ENCODE peak calls at places on chromosomes 3 and 15, in eight cellular contexts. I is HepG2, T is HCT116, K is psoas muscle, S is endodermal cell, M is heart right ventricle, C is IMR-90, G is colonic mucosa. A is an unnamed sample.
A peak's percentile ranks its signal among the peaks of the same experiment; 100 is the strongest.

GRCh38 chr3:167872941-167873340 is 137.4 kb downstream of the SERPINI1 start:
- DNase-seq in I (no peak), T (no peak), K (no peak), S (no peak), M (no peak), C (no peak), G (no peak), A (no peak)

GRCh38 chr3:50124363-50125226 is 30.5 kb upstream of the SEMA3F start:
- DNase-seq in I (no peak), T (no peak), K (peak; percentile 45), S (peak; percentile 66), M (no peak), C (no peak), G (no peak), A (peak; percentile 61)

GRCh38 chr15:66702770-66703539 is 919 bp downstream of the SMAD6 start:
- DNase-seq in I (no peak), T (no peak), K (no peak), S (peak; percentile 68), M (no peak), C (no peak), G (no peak), A (no peak)

GRCh38 chr15:47477253-47477652 is 240.1 kb upstream of the SEMA6D start:
- DNase-seq in I (no peak), T (no peak), K (no peak), S (no peak), M (no peak), C (no peak), G (no peak), A (no peak)

GRCh38 chr15:77410701-77411613 is 8.9 kb downstream of the PEAK1 start:
- DNase-seq in I (no peak), T (no peak), K (no peak), S (no peak), M (no peak), C (no peak), G (no peak), A (no peak)

GRCh38 chr3:97495896-97496295 is 268.7 kb upstream of the ARL6 start:
- DNase-seq in I (no peak), T (no peak), K (no peak), S (no peak), M (no peak), C (no peak), G (no peak), A (no peak)

GRCh38 chr3:191973820-191974219 is 512.9 kb downstream of the PYDC2 start:
- DNase-seq in I (no peak), T (no peak), K (no peak), S (no peak), M (no peak), C (no peak), G (no peak), A (no peak)

GRCh38 chr15:85646538-85647091 is 148.1 kb downstream of the KLHL25 start:
- DNase-seq in I (no peak), T (no peak), K (no peak), S (no peak), M (no peak), C (peak; percentile 93), G (no peak), A (no peak)

GRCh38 chr3:158352551-158352950 is 218.4 kb upstream of the MLF1 start:
- DNase-seq in I (no peak), T (no peak), K (no peak), S (no peak), M (no peak), C (no peak), G (no peak), A (no peak)

GRCh38 chr3:185824467-185825378 is at the start of gene IGF2BP2:
- DNase-seq in I (peak; percentile 74), T (no peak), K (peak; percentile 72), S (peak; percentile 92), M (peak; percentile 49), C (peak; percentile 80), G (peak; percentile 85), A (peak; percentile 85)
- TF ChIP-seq CTCF in I (peak; percentile 31), T (no peak), K (no peak), S (peak; percentile 32), M (peak; percentile 20), C (peak; percentile 27), G (no peak), A (no peak)

DNA sequence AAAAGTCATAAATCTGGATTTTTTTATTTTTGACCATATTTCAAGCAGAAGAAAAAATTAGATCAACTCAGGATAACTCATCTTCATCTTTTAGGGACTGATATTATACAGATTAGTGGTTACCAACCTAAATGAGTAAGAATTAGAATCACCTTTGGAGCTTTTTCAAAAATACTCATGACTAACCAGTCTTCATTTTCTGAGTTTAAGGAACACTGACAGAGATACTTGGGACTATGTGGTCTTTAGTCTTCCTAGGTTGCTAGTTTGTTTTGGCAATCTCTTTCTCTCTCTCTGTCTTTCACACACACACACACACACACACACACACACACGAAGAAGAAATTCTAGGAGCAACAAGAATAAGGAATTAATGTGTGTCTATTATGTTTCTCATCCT is 50.1 kb downstream of the TMOD3 start:
- DNase-seq in I (no peak), T (no peak), K (no peak), S (no peak), M (no peak), C (peak; percentile 61), G (no peak), A (no peak)
- H3K4me3 ChIP-seq in I (no peak overlapping the region), T (no peak overlapping the region), K (no peak overlapping the region), S (no peak overlapping the region), M (no peak overlapping the region), C (no peak overlapping the region), G (no peak overlapping the region), A (no peak overlapping the region)

DNA sequence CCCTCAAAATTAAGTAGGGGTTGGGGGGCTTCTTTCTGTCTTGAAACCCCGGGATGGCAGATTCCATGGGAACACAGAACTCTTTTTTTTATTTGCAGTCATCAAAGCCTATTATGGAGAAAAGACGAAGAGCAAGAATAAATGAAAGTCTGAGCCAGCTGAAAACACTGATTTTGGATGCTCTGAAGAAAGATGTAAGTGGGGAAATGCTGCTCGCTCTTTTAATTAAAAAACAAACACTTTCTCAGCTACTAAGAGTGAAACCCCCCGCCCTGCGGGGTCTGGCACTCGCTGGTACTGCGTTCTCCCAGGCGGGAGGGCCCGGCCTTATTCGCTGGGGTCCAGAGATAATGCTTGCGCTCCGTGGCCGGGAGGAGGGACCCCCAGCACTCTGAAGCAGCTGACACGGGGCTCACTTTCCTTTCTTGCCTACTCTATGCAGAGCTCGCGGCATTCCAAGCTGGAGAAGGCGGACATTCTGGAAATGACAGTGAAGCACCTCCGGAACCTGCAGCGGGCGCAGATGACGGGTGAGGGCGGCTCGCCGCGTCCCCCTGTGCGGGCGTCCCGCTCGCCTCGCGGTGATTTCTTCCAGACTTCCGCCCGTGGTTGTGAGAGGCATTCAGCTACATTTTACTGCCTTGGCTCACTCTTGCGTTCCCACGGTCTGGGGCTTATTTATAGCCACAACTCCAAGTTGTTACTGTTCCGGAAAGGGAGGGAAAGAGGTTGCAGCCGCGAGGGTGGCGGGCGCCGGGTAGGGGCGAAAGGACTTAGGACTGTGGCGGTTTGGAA is 768 bp downstream of the HES1 start:
- DNase-seq in I (peak; percentile 14), T (no peak), K (peak; percentile 82), S (peak; percentile 72), M (no peak), C (peak; percentile 81), G (peak; percentile 72), A (peak; percentile 8)
- H3K27me3 ChIP-seq in I (no peaks in the 10 kb centered on the region), T (peaks cover 3% of the 10 kb centered on the region), K (no peaks in the 10 kb centered on the region), S (peaks cover 8% of the 10 kb centered on the region), M (peaks cover under 1% of the 10 kb centered on the region), C (peaks cover 4% of the 10 kb centered on the region), G (no peaks in the 10 kb centered on the region), A (peaks cover 7% of the 10 kb centered on the region)

GRCh38 chr3:16444344-16444743 is 69.2 kb downstream of the RFTN1 start:
- DNase-seq in I (no peak), T (no peak), K (no peak), S (no peak), M (no peak), C (no peak), G (no peak), A (no peak)

GRCh38 chr3:16447156-16447555 is 66.3 kb downstream of the RFTN1 start:
- DNase-seq in I (no peak), T (no peak), K (no peak), S (no peak), M (no peak), C (no peak), G (no peak), A (no peak)

GRCh38 chr3:16449369-16449768 is 64.1 kb downstream of the RFTN1 start:
- DNase-seq in I (no peak), T (no peak), K (no peak), S (no peak), M (no peak), C (no peak), G (no peak), A (no peak)

GRCh38 chr3:16452265-16452664 is 61.2 kb downstream of the RFTN1 start:
- DNase-seq in I (no peak), T (no peak), K (no peak), S (no peak), M (no peak), C (peak; percentile 80), G (no peak), A (no peak)

GRCh38 chr3:16448691-16449090 is 64.8 kb downstream of the RFTN1 start:
- DNase-seq in I (no peak), T (peak; percentile 54), K (peak; percentile 88), S (peak; percentile 82), M (peak; percentile 67), C (peak; percentile 98), G (peak; percentile 33), A (no peak)
- TF ChIP-seq CTCF in I (no peak), T (no peak), K (no peak), S (no peak), M (no peak), C (no peak), G (no peak), A (no peak)

GRCh38 chr3:133527306-133527705 is 46.2 kb upstream of the CDV3 start:
- DNase-seq in I (no peak), T (no peak), K (no peak), S (no peak), M (no peak), C (no peak), G (peak; percentile 54), A (no peak)
- H3K4me3 ChIP-seq in I (no peak overlapping the region), T (no peak overlapping the region), K (no peak overlapping the region), S (no peak overlapping the region), M (no peak overlapping the region), C (no peak overlapping the region), G (no peak overlapping the region), A (no peak overlapping the region)

GRCh38 chr15:60573936-60574335 is 95.0 kb upstream of the ICE2 start:
- DNase-seq in I (no peak), T (no peak), K (no peak), S (no peak), M (no peak), C (no peak), G (no peak), A (no peak)
- H3K27me3 ChIP-seq in I (no peaks in the 10 kb centered on the region), T (peaks cover 75% of the 10 kb centered on the region), K (no peaks in the 10 kb centered on the region), S (no peaks in the 10 kb centered on the region), M (no peaks in the 10 kb centered on the region), C (no peaks in the 10 kb centered on the region), G (no peaks in the 10 kb centered on the region), A (no peaks in the 10 kb centered on the region)

DNA sequence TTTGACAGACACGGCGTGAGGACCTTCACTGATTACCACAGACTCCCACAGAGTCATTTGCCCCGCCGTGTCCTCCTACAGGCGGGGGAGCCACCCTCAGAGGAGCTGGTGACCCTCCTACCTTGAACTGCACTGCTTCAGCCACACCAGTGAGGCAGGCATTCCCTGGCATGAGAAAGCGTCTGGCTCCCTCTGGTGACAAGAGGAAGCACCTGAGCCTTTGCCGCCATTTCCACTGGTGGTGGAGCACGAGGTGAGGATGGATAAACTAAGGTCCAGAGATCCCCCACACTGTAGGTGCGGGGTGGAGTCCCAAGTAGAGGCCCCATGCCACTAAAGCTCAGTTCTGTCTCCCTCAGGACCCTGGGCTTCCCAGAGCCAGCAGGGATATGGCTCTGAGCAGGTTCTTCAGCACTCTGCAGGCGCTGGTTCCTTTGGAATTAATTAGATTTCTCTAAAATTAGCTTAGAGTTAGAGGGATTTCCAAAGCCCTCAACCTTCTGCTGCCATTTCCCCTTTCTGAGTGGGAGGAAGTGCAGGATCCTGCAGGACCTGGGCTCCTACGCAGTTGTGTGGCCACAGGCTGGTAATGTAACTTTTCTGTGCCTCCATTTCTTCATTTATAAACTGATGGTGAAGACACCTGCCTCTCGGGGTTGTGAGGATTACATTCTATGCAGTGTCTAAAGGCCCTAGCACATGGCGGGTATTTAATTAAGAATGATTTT is 224.0 kb downstream of the SLCO3A1 start:
- DNase-seq in I (peak; percentile 44), T (peak; percentile 54), K (peak; percentile 75), S (peak; percentile 92), M (peak; percentile 83), C (peak; percentile 63), G (peak; percentile 78), A (peak; percentile 73)
- TF ChIP-seq CTCF in I (peak; percentile 90), T (peak; percentile 76), K (peak; percentile 73), S (peak; percentile 90), M (peak; percentile 91), C (peak; percentile 83), G (peak; percentile 64), A (peak; percentile 90)

A was measured in WERI-Rb-1.